ENCODE peak calls at places on chromosomes 11 and 22, in nine cellular contexts. One of them, this sample, is unnamed.

GRCh38 chr11:10386361-10386760 is 68.7 kb upstream of the AMPD3 start:
- DNase-seq in colonic mucosa: no peak
- DNase-seq in NCI-H1930: no peak
- DNase-seq in endothelial cell: no peak
- DNase-seq in kidney: no peak
- DNase-seq in GDM1: no peak
- DNase-seq in HuH-7.5: no peak
- DNase-seq in GM03348: no peak
- DNase-seq in ovary: no peak
- DNase-seq in this sample: no peak

GRCh38 chr22:37095113-37095512 is 14.4 kb downstream of the TMPRSS6 start:
- DNase-seq in GDM1: no peak
- DNase-seq in kidney: no peak
- DNase-seq in ovary: no peak
- DNase-seq in GM03348: no peak
- DNase-seq in NCI-H1930: no peak
- DNase-seq in HuH-7.5: no peak
- DNase-seq in endothelial cell: no peak
- DNase-seq in colonic mucosa: no peak
- DNase-seq in this sample: no peak

GRCh38 chr11:76339217-76339616 is 41.7 kb downstream of the THAP12 start:
- DNase-seq in ovary: no peak
- DNase-seq in HuH-7.5: no peak
- DNase-seq in NCI-H1930: no peak
- DNase-seq in colonic mucosa: peak
- DNase-seq in GM03348: peak
- DNase-seq in GDM1: peak
- DNase-seq in endothelial cell: no peak
- DNase-seq in kidney: peak
- DNase-seq in this sample: no peak

GRCh38 chr11:64843971-64844329 is 503 bp downstream of the CDC42BPG start:
- DNase-seq in GDM1: no peak
- DNase-seq in GM03348: no peak
- DNase-seq in ovary: no peak
- DNase-seq in endothelial cell: no peak
- DNase-seq in HuH-7.5: no peak
- DNase-seq in colonic mucosa: peak
- DNase-seq in NCI-H1930: no peak
- DNase-seq in kidney: no peak
- DNase-seq in this sample: no peak

GRCh38 chr11:116352881-116353280 is 419.9 kb downstream of the BUD13 start:
- DNase-seq in ovary: no peak
- DNase-seq in endothelial cell: no peak
- DNase-seq in NCI-H1930: no peak
- DNase-seq in GM03348: no peak
- DNase-seq in kidney: no peak
- DNase-seq in colonic mucosa: no peak
- DNase-seq in GDM1: no peak
- DNase-seq in HuH-7.5: no peak
- DNase-seq in this sample: no peak

GRCh38 chr22:19802881-19803735 is 42.5 kb downstream of the TBX1 start:
- DNase-seq in colonic mucosa: no peak
- DNase-seq in NCI-H1930: no peak
- DNase-seq in GM03348: no peak
- DNase-seq in GDM1: no peak
- DNase-seq in kidney: peak
- DNase-seq in endothelial cell: no peak
- DNase-seq in ovary: peak
- DNase-seq in HuH-7.5: no peak
- DNase-seq in this sample: no peak

GRCh38 chr11:69635804-69636511 is 5.0 kb upstream of the CCND1 start:
- DNase-seq in endothelial cell: no peak
- DNase-seq in ovary: no peak
- DNase-seq in kidney: peak
- DNase-seq in GM03348: no peak
- DNase-seq in colonic mucosa: no peak
- DNase-seq in NCI-H1930: no peak
- DNase-seq in HuH-7.5: peak
- DNase-seq in GDM1: no peak
- DNase-seq in this sample: no peak

GRCh38 chr11:2482199-2482598 is 37.4 kb downstream of the KCNQ1 start:
- DNase-seq in endothelial cell: no peak
- DNase-seq in HuH-7.5: no peak
- DNase-seq in GDM1: no peak
- DNase-seq in kidney: no peak
- DNase-seq in ovary: no peak
- DNase-seq in NCI-H1930: no peak
- DNase-seq in GM03348: no peak
- DNase-seq in colonic mucosa: no peak
- DNase-seq in this sample: no peak

GRCh38 chr11:74367881-74368280 is 30.4 kb downstream of the PGM2L1 start:
- DNase-seq in colonic mucosa: no peak
- DNase-seq in HuH-7.5: no peak
- DNase-seq in NCI-H1930: no peak
- DNase-seq in ovary: no peak
- DNase-seq in GM03348: no peak
- DNase-seq in kidney: no peak
- DNase-seq in GDM1: no peak
- DNase-seq in endothelial cell: no peak
- DNase-seq in this sample: no peak

This sample was measured in substantia nigra.